ENCODE peak calls at places on chromosome 20, in eight cellular contexts. One of them, this sample, is unnamed.

GRCh38 chr20:41279546-41280225 is 37.8 kb downstream of the ZHX3 start:
- DNase-seq in lower lobe of right lung: no peak
- DNase-seq in body of pancreas: no peak
- DNase-seq in lower leg skin: no peak
- DNase-seq in neural progenitor cell: no peak
- DNase-seq in PC-3: no peak
- DNase-seq in choroid plexus epithelial cell: no peak
- DNase-seq in cardiac fibroblast: no peak
- DNase-seq in this sample: no peak

GRCh38 chr20:16314722-16315121 is 258.5 kb downstream of the KIF16B start:
- DNase-seq in lower lobe of right lung: no peak
- DNase-seq in choroid plexus epithelial cell: no peak
- DNase-seq in body of pancreas: no peak
- DNase-seq in PC-3: no peak
- DNase-seq in lower leg skin: no peak
- DNase-seq in cardiac fibroblast: no peak
- DNase-seq in neural progenitor cell: no peak
- DNase-seq in this sample: no peak

GRCh38 chr20:31661625-31662371 is 24.1 kb downstream of the COX4I2 start:
- DNase-seq in body of pancreas: peak; percentile 88
- DNase-seq in PC-3: peak; percentile 68
- DNase-seq in lower lobe of right lung: peak; percentile 88
- DNase-seq in cardiac fibroblast: peak; percentile 82
- DNase-seq in neural progenitor cell: peak; percentile 90
- DNase-seq in choroid plexus epithelial cell: peak; percentile 72
- DNase-seq in lower leg skin: peak; percentile 96
- DNase-seq in this sample: peak; percentile 84

GRCh38 chr20:31594558-31595379 is 10.3 kb upstream of the ID1 start:
- DNase-seq in body of pancreas: no peak
- DNase-seq in cardiac fibroblast: peak; percentile 40
- DNase-seq in neural progenitor cell: peak; percentile 42
- DNase-seq in PC-3: no peak
- DNase-seq in lower leg skin: no peak
- DNase-seq in lower lobe of right lung: peak; percentile 55
- DNase-seq in choroid plexus epithelial cell: no peak
- DNase-seq in this sample: no peak

GRCh38 chr20:31452575-31452974 is 12.1 kb downstream of the DEFB123 start:
- DNase-seq in body of pancreas: no peak
- DNase-seq in PC-3: no peak
- DNase-seq in cardiac fibroblast: no peak
- DNase-seq in lower leg skin: no peak
- DNase-seq in choroid plexus epithelial cell: no peak
- DNase-seq in lower lobe of right lung: no peak
- DNase-seq in neural progenitor cell: no peak
- DNase-seq in this sample: no peak

GRCh38 chr20:51412333-51412761 is 130.2 kb downstream of the NFATC2 start:
- DNase-seq in PC-3: no peak
- DNase-seq in cardiac fibroblast: peak; percentile 65
- DNase-seq in neural progenitor cell: no peak
- DNase-seq in body of pancreas: no peak
- DNase-seq in choroid plexus epithelial cell: peak; percentile 81
- DNase-seq in lower leg skin: no peak
- DNase-seq in lower lobe of right lung: no peak
- DNase-seq in this sample: peak; percentile 30

GRCh38 chr20:57389695-57390603 is 1.2 kb upstream of the RBM38 start:
- DNase-seq in cardiac fibroblast: no peak
- DNase-seq in lower lobe of right lung: peak; percentile 57
- DNase-seq in PC-3: no peak
- DNase-seq in body of pancreas: peak; percentile 11
- DNase-seq in lower leg skin: no peak
- DNase-seq in neural progenitor cell: peak; percentile 48
- DNase-seq in choroid plexus epithelial cell: peak; percentile 36
- DNase-seq in this sample: no peak

GRCh38 chr20:36215778-36216177 is 20.5 kb upstream of the AAR2 start:
- DNase-seq in lower leg skin: no peak
- DNase-seq in cardiac fibroblast: no peak
- DNase-seq in lower lobe of right lung: no peak
- DNase-seq in neural progenitor cell: no peak
- DNase-seq in body of pancreas: no peak
- DNase-seq in PC-3: no peak
- DNase-seq in choroid plexus epithelial cell: no peak
- DNase-seq in this sample: no peak

GRCh38 chr20:62362991-62363919 is 3.9 kb downstream of the LAMA5 start:
- DNase-seq in lower leg skin: peak; percentile 84
- DNase-seq in body of pancreas: no peak
- DNase-seq in neural progenitor cell: peak; percentile 67
- DNase-seq in lower lobe of right lung: peak; percentile 48
- DNase-seq in cardiac fibroblast: no peak
- DNase-seq in choroid plexus epithelial cell: no peak
- DNase-seq in PC-3: peak; percentile 28
- DNase-seq in this sample: no peak

GRCh38 chr20:51752343-51752951 is 15.7 kb downstream of the ATP9A start:
- DNase-seq in body of pancreas: no peak
- DNase-seq in lower lobe of right lung: no peak
- DNase-seq in lower leg skin: no peak
- DNase-seq in neural progenitor cell: no peak
- DNase-seq in choroid plexus epithelial cell: peak; percentile 77
- DNase-seq in cardiac fibroblast: peak; percentile 83
- DNase-seq in PC-3: peak; percentile 97
- DNase-seq in this sample: peak; percentile 79

GRCh38 chr20:9218412-9219001 is 149.6 kb downstream of the PLCB4 start:
- DNase-seq in PC-3: no peak
- DNase-seq in cardiac fibroblast: peak; percentile 62
- DNase-seq in lower leg skin: no peak
- DNase-seq in choroid plexus epithelial cell: peak; percentile 44
- DNase-seq in body of pancreas: no peak
- DNase-seq in neural progenitor cell: no peak
- DNase-seq in lower lobe of right lung: no peak
- DNase-seq in this sample: peak; percentile 69

GRCh38 chr20:53658327-53658726 is 64.7 kb upstream of the ZNF217 start:
- DNase-seq in lower lobe of right lung: no peak
- DNase-seq in body of pancreas: no peak
- DNase-seq in neural progenitor cell: no peak
- DNase-seq in lower leg skin: no peak
- DNase-seq in PC-3: no peak
- DNase-seq in choroid plexus epithelial cell: no peak
- DNase-seq in cardiac fibroblast: no peak
- DNase-seq in this sample: peak; percentile 20

GRCh38 chr20:53660947-53661381 is 67.3 kb upstream of the ZNF217 start:
- DNase-seq in lower lobe of right lung: no peak
- DNase-seq in cardiac fibroblast: peak; percentile 22
- DNase-seq in choroid plexus epithelial cell: no peak
- DNase-seq in body of pancreas: no peak
- DNase-seq in PC-3: no peak
- DNase-seq in neural progenitor cell: no peak
- DNase-seq in lower leg skin: peak; percentile 81
- DNase-seq in this sample: peak; percentile 46

GRCh38 chr20:53662595-53662994 is 69.0 kb upstream of the ZNF217 start:
- DNase-seq in body of pancreas: no peak
- DNase-seq in PC-3: no peak
- DNase-seq in lower leg skin: no peak
- DNase-seq in lower lobe of right lung: no peak
- DNase-seq in neural progenitor cell: no peak
- DNase-seq in cardiac fibroblast: no peak
- DNase-seq in choroid plexus epithelial cell: no peak
- DNase-seq in this sample: no peak

GRCh38 chr20:53658973-53659372 is 65.3 kb upstream of the ZNF217 start:
- DNase-seq in lower lobe of right lung: no peak
- DNase-seq in body of pancreas: no peak
- DNase-seq in choroid plexus epithelial cell: no peak
- DNase-seq in lower leg skin: peak; percentile 80
- DNase-seq in cardiac fibroblast: no peak
- DNase-seq in neural progenitor cell: no peak
- DNase-seq in PC-3: no peak
- DNase-seq in this sample: peak; percentile 48

GRCh38 chr20:53660078-53660909 is 66.7 kb upstream of the ZNF217 start:
- DNase-seq in lower lobe of right lung: no peak
- DNase-seq in lower leg skin: peak; percentile 82
- DNase-seq in body of pancreas: no peak
- DNase-seq in PC-3: no peak
- DNase-seq in neural progenitor cell: peak; percentile 27
- DNase-seq in choroid plexus epithelial cell: peak; percentile 34
- DNase-seq in cardiac fibroblast: peak; percentile 50
- DNase-seq in this sample: peak; percentile 69
- H3K4me3 ChIP-seq in lower lobe of right lung: peak overlapping the region; percentile 51
- H3K4me3 ChIP-seq in lower leg skin: peak overlapping the region; percentile 26
- H3K4me3 ChIP-seq in body of pancreas: peak overlapping the region; percentile 11
- H3K4me3 ChIP-seq in PC-3: no peak overlapping the region
- H3K4me3 ChIP-seq in neural progenitor cell: no peak overlapping the region
- H3K4me3 ChIP-seq in choroid plexus epithelial cell: peak overlapping the region; percentile 60
- H3K4me3 ChIP-seq in cardiac fibroblast: no peak overlapping the region
- H3K4me3 ChIP-seq in this sample: peak overlapping the region; percentile 38

DNA sequence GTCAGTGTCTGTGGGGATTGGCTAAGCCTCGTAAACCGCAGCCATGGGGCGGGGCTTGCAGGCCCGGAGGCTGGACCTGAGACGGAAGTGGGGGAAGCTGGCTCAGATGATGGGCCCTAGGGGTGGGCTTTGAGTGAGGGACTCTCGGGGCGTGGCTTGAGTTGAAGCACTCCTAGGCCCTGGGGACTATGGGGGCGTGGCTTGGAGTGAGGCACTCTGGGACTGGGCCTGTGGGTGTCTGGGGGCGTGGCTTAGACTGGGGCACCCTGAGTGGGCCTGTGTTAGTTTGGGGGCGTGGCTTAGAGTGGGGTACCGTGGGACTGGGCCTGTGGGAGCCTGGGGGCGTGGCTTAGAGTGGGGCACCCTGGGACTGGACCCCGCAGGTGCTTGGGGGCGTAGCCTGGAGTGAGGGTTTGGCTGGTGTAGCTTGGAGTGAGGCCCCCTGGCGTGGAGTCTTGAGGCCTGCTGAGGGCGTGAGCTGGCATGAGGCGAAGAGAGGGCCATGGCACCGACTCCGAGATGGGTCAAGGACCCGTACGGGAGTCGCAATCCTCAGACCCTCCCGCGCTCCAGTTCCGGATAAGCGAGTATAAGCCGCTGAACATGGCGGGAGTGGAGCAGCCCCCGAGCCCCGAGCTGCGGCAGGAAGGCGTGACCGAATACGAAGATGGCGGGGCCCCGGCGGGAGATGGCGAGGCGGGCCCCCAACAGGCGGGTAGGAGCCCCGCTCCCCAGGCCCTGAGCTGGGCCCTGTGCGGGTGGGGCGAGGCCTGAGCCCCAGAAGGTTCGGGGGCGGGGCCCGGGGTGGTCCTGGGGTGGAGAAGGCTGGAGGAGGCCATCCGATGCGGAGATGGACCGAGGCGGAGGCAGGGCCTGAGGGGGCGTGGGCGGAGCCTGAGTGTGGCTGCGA is 6.8 kb downstream of the L3MBTL1 start:
- DNase-seq in cardiac fibroblast: peak; percentile 99
- DNase-seq in lower lobe of right lung: peak; percentile 99
- DNase-seq in choroid plexus epithelial cell: peak; percentile 99
- DNase-seq in lower leg skin: peak; percentile 98
- DNase-seq in body of pancreas: peak; percentile 100
- DNase-seq in PC-3: peak; percentile 99
- DNase-seq in neural progenitor cell: peak; percentile 100
- DNase-seq in this sample: peak; percentile 99
- TF ChIP-seq CTCF in cardiac fibroblast: peak; percentile 28
- TF ChIP-seq CTCF in lower lobe of right lung: peak; percentile 19
- TF ChIP-seq CTCF in choroid plexus epithelial cell: peak; percentile 40
- TF ChIP-seq CTCF in lower leg skin: no peak
- TF ChIP-seq CTCF in body of pancreas: no peak
- TF ChIP-seq CTCF in PC-3: peak; percentile 48
- TF ChIP-seq CTCF in neural progenitor cell: peak; percentile 26
- TF ChIP-seq CTCF in this sample: peak; percentile 38

GRCh38 chr20:63642518-63643247 is 10.5 kb downstream of the STMN3 start:
- DNase-seq in choroid plexus epithelial cell: no peak
- DNase-seq in neural progenitor cell: peak; percentile 67
- DNase-seq in body of pancreas: no peak
- DNase-seq in cardiac fibroblast: no peak
- DNase-seq in lower leg skin: no peak
- DNase-seq in lower lobe of right lung: no peak
- DNase-seq in PC-3: peak; percentile 16
- DNase-seq in this sample: no peak
- H3K4me3 ChIP-seq in choroid plexus epithelial cell: peak overlapping the region; percentile 53
- H3K4me3 ChIP-seq in neural progenitor cell: peak overlapping the region; percentile 71
- H3K4me3 ChIP-seq in body of pancreas: peak overlapping the region; percentile 14
- H3K4me3 ChIP-seq in cardiac fibroblast: no peak overlapping the region
- H3K4me3 ChIP-seq in lower leg skin: no peak overlapping the region
- H3K4me3 ChIP-seq in lower lobe of right lung: peak overlapping the region; percentile 60
- H3K4me3 ChIP-seq in PC-3: peak overlapping the region; percentile 66
- H3K4me3 ChIP-seq in this sample: no peak overlapping the region

DNA sequence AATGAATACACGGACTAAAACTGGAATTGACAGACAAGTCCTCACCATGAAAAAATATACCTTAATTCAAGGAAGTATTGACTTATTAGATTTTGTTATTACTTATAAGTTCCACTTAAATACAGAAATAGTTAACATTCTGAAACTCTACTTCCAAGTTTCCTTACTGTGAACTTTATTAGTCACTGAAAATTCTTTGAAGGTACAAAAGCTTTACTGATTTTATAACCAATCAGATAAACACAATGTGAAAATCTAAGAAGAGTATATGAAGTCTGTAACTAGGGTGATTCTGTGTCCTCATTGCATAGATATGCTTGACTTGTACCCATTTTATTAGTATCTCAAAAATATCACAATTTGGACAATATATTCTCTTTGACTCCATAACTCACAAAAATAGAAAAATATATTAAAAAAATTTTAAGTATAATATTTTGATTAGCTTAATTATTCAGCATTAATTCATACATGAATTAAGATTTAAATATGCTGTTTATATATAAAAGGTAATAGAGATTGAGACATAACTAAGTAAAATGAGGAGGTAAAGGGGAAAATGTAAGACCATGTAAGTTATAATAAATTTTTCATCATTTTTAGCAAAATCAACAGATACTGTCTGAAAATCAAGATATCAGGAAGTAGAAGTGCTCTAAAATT is 6.6 kb downstream of the NAPB start:
- DNase-seq in cardiac fibroblast: no peak
- DNase-seq in neural progenitor cell: no peak
- DNase-seq in choroid plexus epithelial cell: no peak
- DNase-seq in PC-3: no peak
- DNase-seq in lower leg skin: no peak
- DNase-seq in lower lobe of right lung: no peak
- DNase-seq in body of pancreas: no peak
- DNase-seq in this sample: no peak
- TF ChIP-seq CTCF in cardiac fibroblast: no peak
- TF ChIP-seq CTCF in neural progenitor cell: no peak
- TF ChIP-seq CTCF in choroid plexus epithelial cell: no peak
- TF ChIP-seq CTCF in PC-3: no peak
- TF ChIP-seq CTCF in lower leg skin: no peak
- TF ChIP-seq CTCF in lower lobe of right lung: no peak
- TF ChIP-seq CTCF in body of pancreas: no peak
- TF ChIP-seq CTCF in this sample: no peak

This sample was measured in fibroblast of villous mesenchyme.